ENCODE peak calls at places on chromosomes 13 and 19, in four cellular contexts. V is A549, Q is right lobe of liver, F is hepatocyte. P is an unnamed sample.

GRCh38 chr19:391726-392374 is 17.1 kb downstream of the C2CD4C start:
- DNase-seq in V (no peak), Q (no peak), F (no peak), P (no peak)

GRCh38 chr19:48737360-48737998 is 2.9 kb downstream of the RASIP1 start:
- DNase-seq in V (peak), Q (no peak), F (no peak), P (no peak)

GRCh38 chr19:53945441-53945840 is 17.3 kb upstream of the CACNG8 start:
- DNase-seq in V (peak), Q (no peak), F (no peak), P (no peak)

GRCh38 chr13:46845146-46845545 is 48.2 kb upstream of the ESD start:
- DNase-seq in V (no peak), Q (no peak), F (no peak), P (no peak)

GRCh38 chr13:24271611-24272451 is 37.5 kb upstream of the C1QTNF9 start:
- DNase-seq in V (no peak), Q (peak), F (peak), P (peak)

GRCh38 chr19:41083516-41083915 is 4.7 kb upstream of the CYP2A13 start:
- DNase-seq in V (peak), Q (no peak), F (no peak), P (no peak)

GRCh38 chr19:54805665-54806515 is 2.5 kb downstream of the KIR2DL4 start:
- DNase-seq in V (no peak), Q (no peak), F (no peak), P (no peak)

GRCh38 chr19:14114854-14115253 is 2.7 kb downstream of the PRKACA start:
- DNase-seq in V (peak), Q (peak), F (no peak), P (no peak)

GRCh38 chr13:23325191-23325590 is 108.3 kb downstream of the SACS start:
- DNase-seq in V (no peak), Q (no peak), F (no peak), P (no peak)

GRCh38 chr13:33285420-33286124 is at the start of gene STARD13:
- DNase-seq in V (peak), Q (peak), F (peak), P (peak)

GRCh38 chr19:15191514-15191913 is 9.3 kb downstream of the NOTCH3 start:
- DNase-seq in V (no peak), Q (no peak), F (no peak), P (no peak)

GRCh38 chr13:94305463-94305862 is 174.0 kb downstream of the DCT start:
- DNase-seq in V (peak), Q (no peak), F (no peak), P (no peak)

GRCh38 chr13:107421028-107421427 is 794.3 kb downstream of the LIG4 start:
- DNase-seq in V (no peak), Q (no peak), F (no peak), P (no peak)

GRCh38 chr19:18879579-18880373 is 16.2 kb downstream of the CERS1 start:
- DNase-seq in V (peak), Q (no peak), F (no peak), P (peak)

GRCh38 chr19:18152444-18152816 is 533 bp upstream of the PIK3R2 start:
- DNase-seq in V (peak), Q (peak), F (peak), P (peak)

GRCh38 chr19:54646331-54646841 is 16.1 kb downstream of the LILRB1 start:
- DNase-seq in V (no peak), Q (no peak), F (no peak), P (no peak)

GRCh38 chr19:38149597-38149996 is 74.4 kb downstream of the DPF1 start:
- DNase-seq in V (no peak), Q (no peak), F (no peak), P (no peak)

GRCh38 chr19:38148337-38148736 is 75.7 kb downstream of the DPF1 start:
- DNase-seq in V (no peak), Q (no peak), F (no peak), P (no peak)

GRCh38 chr19:38155453-38155852 is 68.6 kb downstream of the DPF1 start:
- DNase-seq in V (peak), Q (no peak), F (no peak), P (no peak)

GRCh38 chr19:38152461-38153379 is 71.3 kb downstream of the DPF1 start:
- DNase-seq in V (no peak), Q (no peak), F (no peak), P (no peak)

GRCh38 chr19:38151242-38151641 is 72.8 kb downstream of the DPF1 start:
- DNase-seq in V (no peak), Q (no peak), F (no peak), P (no peak)
- H3K27ac ChIP-seq in V (no peak), Q (no peak), F (no peak), P (no peak)

GRCh38 chr13:37868691-37869505 is 674 bp downstream of the TRPC4 start:
- DNase-seq in V (no peak), Q (peak), F (peak), P (peak)
- H3K4me3 ChIP-seq in V (peak), Q (peak), F (peak), P (peak)

GRCh38 chr19:3097442-3097871 is 3.3 kb downstream of the GNA11 start:
- DNase-seq in V (no peak), Q (no peak), F (no peak), P (peak)
- H3K27ac ChIP-seq in V (no peak), Q (peak), F (peak), P (peak)

DNA sequence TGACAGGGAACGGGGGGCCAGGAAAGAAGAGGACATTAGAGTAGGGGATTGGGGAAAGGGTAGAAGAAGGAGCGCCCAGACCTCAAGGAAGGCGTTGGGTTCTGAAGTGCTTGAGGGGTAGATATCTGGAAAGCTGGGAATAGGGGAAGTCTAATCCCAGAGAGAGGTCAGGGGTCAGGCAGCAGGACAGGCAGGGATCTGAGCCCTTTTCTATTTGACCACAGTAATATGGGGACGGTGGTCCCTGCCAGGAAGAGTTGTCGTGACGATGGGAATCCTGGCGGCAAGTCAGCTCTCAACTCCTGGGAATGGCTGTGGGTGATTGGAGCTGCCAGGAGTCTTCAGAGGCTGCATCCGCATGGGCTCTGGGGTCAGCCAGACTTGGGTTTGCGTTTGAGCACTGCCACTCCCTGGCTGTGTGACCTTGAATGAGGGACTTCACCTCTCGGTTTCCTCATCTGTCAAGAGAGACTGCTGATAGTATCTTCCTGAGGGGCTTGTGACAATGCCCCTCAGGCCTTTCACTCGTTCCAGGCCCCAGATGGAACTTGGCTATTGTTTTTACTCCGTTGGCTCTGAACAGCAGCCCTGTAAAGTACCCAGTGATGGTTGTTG is 1.3 kb downstream of the AP2A1 start:
- DNase-seq in V (no peak), Q (no peak), F (no peak), P (no peak)
- H3K4me3 ChIP-seq in V (peak), Q (peak), F (no peak), P (peak)

GRCh38 chr13:104297075-104297474 is 1230.9 kb upstream of the SLC10A2 start:
- DNase-seq in V (no peak), Q (no peak), F (no peak), P (no peak)
- H3K27ac ChIP-seq in V (no peak), Q (no peak), F (no peak), P (no peak)

P was measured in kidney.